ENCODE peak calls at places on chromosomes 7 and 10, in four cellular contexts. One of them, this sample, is unnamed.

GRCh38 chr7:32116436-32116835 is 46.2 kb upstream of the PDE1C start:
- DNase-seq in upper lobe of left lung: no peak
- DNase-seq in HTR-8/SVneo: no peak
- DNase-seq in left ventricle myocardium superior: no peak
- DNase-seq in this sample: no peak

GRCh38 chr10:71735709-71736569 is 16.4 kb upstream of the C10orf105 start:
- DNase-seq in upper lobe of left lung: peak; percentile 71
- DNase-seq in HTR-8/SVneo: no peak
- DNase-seq in left ventricle myocardium superior: no peak
- DNase-seq in this sample: no peak

GRCh38 chr10:132627736-132628512 is 90.3 kb downstream of the INPP5A start:
- DNase-seq in upper lobe of left lung: peak; percentile 54
- DNase-seq in HTR-8/SVneo: no peak
- DNase-seq in left ventricle myocardium superior: peak; percentile 68
- DNase-seq in this sample: peak; percentile 84

GRCh38 chr10:86653987-86654386 is 360 bp upstream of the OPN4 start:
- DNase-seq in upper lobe of left lung: no peak
- DNase-seq in HTR-8/SVneo: no peak
- DNase-seq in left ventricle myocardium superior: no peak
- DNase-seq in this sample: no peak

GRCh38 chr7:137196665-137197064 is 146.9 kb downstream of the PTN start:
- DNase-seq in upper lobe of left lung: no peak
- DNase-seq in HTR-8/SVneo: no peak
- DNase-seq in left ventricle myocardium superior: no peak
- DNase-seq in this sample: no peak

GRCh38 chr7:25028370-25028971 is 48.5 kb upstream of the OSBPL3 start:
- DNase-seq in upper lobe of left lung: no peak
- DNase-seq in HTR-8/SVneo: peak; percentile 82
- DNase-seq in left ventricle myocardium superior: no peak
- DNase-seq in this sample: peak; percentile 74

GRCh38 chr10:16965740-16966447 is 148.7 kb upstream of the RSU1 start:
- DNase-seq in upper lobe of left lung: peak; percentile 36
- DNase-seq in HTR-8/SVneo: peak; percentile 67
- DNase-seq in left ventricle myocardium superior: no peak
- DNase-seq in this sample: peak; percentile 80

GRCh38 chr7:54904130-54904529 is 114.7 kb upstream of the EGFR start:
- DNase-seq in upper lobe of left lung: no peak
- DNase-seq in HTR-8/SVneo: no peak
- DNase-seq in left ventricle myocardium superior: no peak
- DNase-seq in this sample: peak; percentile 53

GRCh38 chr7:34133983-34134782 is 228.8 kb downstream of the BMPER start:
- DNase-seq in upper lobe of left lung: peak; percentile 40
- DNase-seq in HTR-8/SVneo: peak; percentile 62
- DNase-seq in left ventricle myocardium superior: peak; percentile 67
- DNase-seq in this sample: peak; percentile 62

GRCh38 chr7:125382401-125382800 is 452.8 kb upstream of the POT1 start:
- DNase-seq in upper lobe of left lung: no peak
- DNase-seq in HTR-8/SVneo: no peak
- DNase-seq in left ventricle myocardium superior: no peak
- DNase-seq in this sample: no peak

GRCh38 chr10:106625761-106626160 is 538.7 kb downstream of the SORCS1 start:
- DNase-seq in upper lobe of left lung: no peak
- DNase-seq in HTR-8/SVneo: no peak
- DNase-seq in left ventricle myocardium superior: no peak
- DNase-seq in this sample: no peak

GRCh38 chr7:41574377-41574776 is 128.5 kb downstream of the INHBA start:
- DNase-seq in upper lobe of left lung: no peak
- DNase-seq in HTR-8/SVneo: no peak
- DNase-seq in left ventricle myocardium superior: no peak
- DNase-seq in this sample: peak; percentile 35

GRCh38 chr7:99036531-99037175 is 107.3 kb downstream of the SMURF1 start:
- DNase-seq in upper lobe of left lung: no peak
- DNase-seq in HTR-8/SVneo: no peak
- DNase-seq in left ventricle myocardium superior: peak; percentile 53
- DNase-seq in this sample: no peak

GRCh38 chr10:88525371-88526079 is 57.6 kb downstream of the RNLS start:
- DNase-seq in upper lobe of left lung: peak; percentile 62
- DNase-seq in HTR-8/SVneo: peak; percentile 20
- DNase-seq in left ventricle myocardium superior: no peak
- DNase-seq in this sample: peak; percentile 2

GRCh38 chr10:96560970-96561887 is 25.6 kb downstream of the TM9SF3 start:
- DNase-seq in upper lobe of left lung: no peak
- DNase-seq in HTR-8/SVneo: no peak
- DNase-seq in left ventricle myocardium superior: no peak
- DNase-seq in this sample: no peak

GRCh38 chr10:124732931-124733536 is 11.1 kb downstream of the FAM53B start:
- DNase-seq in upper lobe of left lung: peak; percentile 86
- DNase-seq in HTR-8/SVneo: no peak
- DNase-seq in left ventricle myocardium superior: peak; percentile 78
- DNase-seq in this sample: peak; percentile 81

GRCh38 chr7:43637114-43637806 is 54.4 kb downstream of the STK17A start:
- DNase-seq in upper lobe of left lung: no peak
- DNase-seq in HTR-8/SVneo: no peak
- DNase-seq in left ventricle myocardium superior: no peak
- DNase-seq in this sample: no peak

GRCh38 chr7:127810691-127811660 is 159.0 kb downstream of the SND1 start:
- DNase-seq in upper lobe of left lung: no peak
- DNase-seq in HTR-8/SVneo: no peak
- DNase-seq in left ventricle myocardium superior: no peak
- DNase-seq in this sample: no peak

GRCh38 chr10:124384591-124385190 is 34.0 kb downstream of the OAT start:
- DNase-seq in upper lobe of left lung: no peak
- DNase-seq in HTR-8/SVneo: no peak
- DNase-seq in left ventricle myocardium superior: no peak
- DNase-seq in this sample: no peak

GRCh38 chr7:84548366-84549085 is 353.9 kb upstream of the SEMA3A start:
- DNase-seq in upper lobe of left lung: no peak
- DNase-seq in HTR-8/SVneo: peak; percentile 1
- DNase-seq in left ventricle myocardium superior: no peak
- DNase-seq in this sample: no peak

GRCh38 chr10:61899997-61900828 is 1.3 kb upstream of the ARID5B start:
- DNase-seq in upper lobe of left lung: peak; percentile 79
- DNase-seq in HTR-8/SVneo: no peak
- DNase-seq in left ventricle myocardium superior: peak; percentile 56
- DNase-seq in this sample: peak; percentile 55

GRCh38 chr7:41886257-41886905 is 183.5 kb upstream of the INHBA start:
- DNase-seq in upper lobe of left lung: peak; percentile 40
- DNase-seq in HTR-8/SVneo: peak; percentile 52
- DNase-seq in left ventricle myocardium superior: peak; percentile 33
- DNase-seq in this sample: peak; percentile 63

GRCh38 chr10:3239920-3240909 is 67.6 kb upstream of the PITRM1 start:
- DNase-seq in upper lobe of left lung: no peak
- DNase-seq in HTR-8/SVneo: no peak
- DNase-seq in left ventricle myocardium superior: no peak
- DNase-seq in this sample: no peak

GRCh38 chr7:139034855-139035587 is 821 bp downstream of the ZC3HAV1L start:
- DNase-seq in upper lobe of left lung: no peak
- DNase-seq in HTR-8/SVneo: peak; percentile 40
- DNase-seq in left ventricle myocardium superior: no peak
- DNase-seq in this sample: peak; percentile 54

GRCh38 chr10:123284022-123284421 is 129.8 kb downstream of the BUB3 start:
- DNase-seq in upper lobe of left lung: no peak
- DNase-seq in HTR-8/SVneo: no peak
- DNase-seq in left ventricle myocardium superior: no peak
- DNase-seq in this sample: no peak

GRCh38 chr10:111076191-111076681 is 593 bp upstream of the ADRA2A start:
- DNase-seq in upper lobe of left lung: peak; percentile 44
- DNase-seq in HTR-8/SVneo: peak; percentile 51
- DNase-seq in left ventricle myocardium superior: peak; percentile 70
- DNase-seq in this sample: peak; percentile 66

GRCh38 chr10:4371691-4372295 is 454.2 kb upstream of the AKR1E2 start:
- DNase-seq in upper lobe of left lung: no peak
- DNase-seq in HTR-8/SVneo: no peak
- DNase-seq in left ventricle myocardium superior: no peak
- DNase-seq in this sample: no peak

GRCh38 chr7:17598846-17599245 is 300.4 kb downstream of the AHR start:
- DNase-seq in upper lobe of left lung: no peak
- DNase-seq in HTR-8/SVneo: peak; percentile 21
- DNase-seq in left ventricle myocardium superior: no peak
- DNase-seq in this sample: no peak

GRCh38 chr7:117127585-117128168 is 174.4 kb downstream of the ST7 start:
- DNase-seq in upper lobe of left lung: peak; percentile 38
- DNase-seq in HTR-8/SVneo: no peak
- DNase-seq in left ventricle myocardium superior: no peak
- DNase-seq in this sample: no peak

GRCh38 chr7:114943530-114943929 is 21.6 kb downstream of the MDFIC start:
- DNase-seq in upper lobe of left lung: no peak
- DNase-seq in HTR-8/SVneo: no peak
- DNase-seq in left ventricle myocardium superior: no peak
- DNase-seq in this sample: no peak

GRCh38 chr7:94294471-94295131 is 100.1 kb upstream of the COL1A2 start:
- DNase-seq in upper lobe of left lung: no peak
- DNase-seq in HTR-8/SVneo: no peak
- DNase-seq in left ventricle myocardium superior: no peak
- DNase-seq in this sample: no peak

This sample was measured in hepatic stellate cell.